ENCODE peak calls at places on chromosomes 3 and 15, in four cellular contexts. One of them, this sample, is unnamed.

GRCh38 chr3:164194842-164195241 is 883.5 kb downstream of the SI start:
- DNase-seq in HEK293T: no peak
- DNase-seq in HepG2: peak; percentile 1
- DNase-seq in K562: no peak
- DNase-seq in this sample: no peak

GRCh38 chr3:127136024-127136600 is 56.8 kb upstream of the PRR23E start:
- DNase-seq in HEK293T: no peak
- DNase-seq in HepG2: no peak
- DNase-seq in K562: no peak
- DNase-seq in this sample: no peak

GRCh38 chr15:64686130-64686735 is 89.2 kb downstream of the RBPMS2 start:
- DNase-seq in HEK293T: peak; percentile 37
- DNase-seq in HepG2: peak; percentile 45
- DNase-seq in K562: peak; percentile 68
- DNase-seq in this sample: no peak

GRCh38 chr15:29852201-29852600 is 29.9 kb upstream of the TJP1 start:
- DNase-seq in HEK293T: no peak
- DNase-seq in HepG2: no peak
- DNase-seq in K562: no peak
- DNase-seq in this sample: no peak

GRCh38 chr3:122151480-122151879 is 32.0 kb upstream of the CASR start:
- DNase-seq in HEK293T: no peak
- DNase-seq in HepG2: no peak
- DNase-seq in K562: no peak
- DNase-seq in this sample: no peak

GRCh38 chr3:112407214-112407887 is 74.4 kb downstream of the CD200 start:
- DNase-seq in HEK293T: no peak
- DNase-seq in HepG2: no peak
- DNase-seq in K562: no peak
- DNase-seq in this sample: no peak

GRCh38 chr3:10561942-10562565 is 56.7 kb upstream of the ATP2B2 start:
- DNase-seq in HEK293T: no peak
- DNase-seq in HepG2: no peak
- DNase-seq in K562: no peak
- DNase-seq in this sample: no peak

GRCh38 chr15:53786421-53786820 is 27.0 kb upstream of the WDR72 start:
- DNase-seq in HEK293T: no peak
- DNase-seq in HepG2: no peak
- DNase-seq in K562: no peak
- DNase-seq in this sample: no peak

GRCh38 chr3:127757979-127758378 is 64.3 kb downstream of the MGLL start:
- DNase-seq in HEK293T: no peak
- DNase-seq in HepG2: no peak
- DNase-seq in K562: no peak
- DNase-seq in this sample: no peak

GRCh38 chr3:157069406-157069805 is 90.5 kb downstream of the CCNL1 start:
- DNase-seq in HEK293T: no peak
- DNase-seq in HepG2: no peak
- DNase-seq in K562: no peak
- DNase-seq in this sample: no peak

GRCh38 chr15:89845305-89845893 is 30.7 kb upstream of the ANPEP start:
- DNase-seq in HEK293T: no peak
- DNase-seq in HepG2: peak; percentile 66
- DNase-seq in K562: no peak
- DNase-seq in this sample: no peak

GRCh38 chr3:122324871-122325323 is at the start of gene CSTA:
- DNase-seq in HEK293T: no peak
- DNase-seq in HepG2: no peak
- DNase-seq in K562: no peak
- DNase-seq in this sample: no peak

GRCh38 chr15:52324109-52324508 is 28.5 kb upstream of the MYO5C start:
- DNase-seq in HEK293T: no peak
- DNase-seq in HepG2: no peak
- DNase-seq in K562: no peak
- DNase-seq in this sample: no peak

GRCh38 chr3:11438636-11439035 is 166.4 kb downstream of the ATG7 start:
- DNase-seq in HEK293T: no peak
- DNase-seq in HepG2: no peak
- DNase-seq in K562: no peak
- DNase-seq in this sample: no peak

GRCh38 chr3:197088370-197088769 is 58.8 kb upstream of the MELTF start:
- DNase-seq in HEK293T: no peak
- DNase-seq in HepG2: no peak
- DNase-seq in K562: no peak
- DNase-seq in this sample: no peak

GRCh38 chr15:75921732-75922703 is 18.3 kb downstream of the FBXO22 start:
- DNase-seq in HEK293T: peak; percentile 30
- DNase-seq in HepG2: peak; percentile 51
- DNase-seq in K562: peak; percentile 84
- DNase-seq in this sample: peak; percentile 28

GRCh38 chr15:36831915-36832310 is 252.5 kb downstream of the CDIN1 start:
- DNase-seq in HEK293T: no peak
- DNase-seq in HepG2: no peak
- DNase-seq in K562: no peak
- DNase-seq in this sample: no peak

GRCh38 chr3:184993394-184993793 is 159.5 kb downstream of the C3orf70 start:
- DNase-seq in HEK293T: no peak
- DNase-seq in HepG2: no peak
- DNase-seq in K562: peak; percentile 7
- DNase-seq in this sample: no peak

GRCh38 chr3:67017211-67017610 is 19.1 kb downstream of the KBTBD8 start:
- DNase-seq in HEK293T: no peak
- DNase-seq in HepG2: peak; percentile 67
- DNase-seq in K562: peak; percentile 88
- DNase-seq in this sample: no peak

GRCh38 chr15:34709866-34710265 is 44.9 kb downstream of the GJD2 start:
- DNase-seq in HEK293T: no peak
- DNase-seq in HepG2: no peak
- DNase-seq in K562: no peak
- DNase-seq in this sample: no peak

GRCh38 chr3:168121175-168121853 is 25.6 kb upstream of the GOLIM4 start:
- DNase-seq in HEK293T: no peak
- DNase-seq in HepG2: no peak
- DNase-seq in K562: peak; percentile 51
- DNase-seq in this sample: no peak

GRCh38 chr3:78913711-78914110 is 854.1 kb downstream of the ROBO1 start:
- DNase-seq in HEK293T: no peak
- DNase-seq in HepG2: no peak
- DNase-seq in K562: no peak
- DNase-seq in this sample: no peak

GRCh38 chr3:163056874-163057497 is 1560.4 kb downstream of the OTOL1 start:
- DNase-seq in HEK293T: peak; percentile 42
- DNase-seq in HepG2: peak; percentile 41
- DNase-seq in K562: peak; percentile 58
- DNase-seq in this sample: peak; percentile 63

GRCh38 chr3:44029100-44029499 is 212.6 kb upstream of the TOPAZ1 start:
- DNase-seq in HEK293T: no peak
- DNase-seq in HepG2: no peak
- DNase-seq in K562: no peak
- DNase-seq in this sample: no peak

GRCh38 chr3:116059421-116060096 is 385.7 kb downstream of the LSAMP start:
- DNase-seq in HEK293T: peak; percentile 74
- DNase-seq in HepG2: peak; percentile 1
- DNase-seq in K562: peak; percentile 61
- DNase-seq in this sample: peak; percentile 34

GRCh38 chr3:194481103-194481502 is 5.7 kb downstream of the ATP13A3 start:
- DNase-seq in HEK293T: no peak
- DNase-seq in HepG2: no peak
- DNase-seq in K562: no peak
- DNase-seq in this sample: no peak

GRCh38 chr3:8954938-8955763 is 8.1 kb downstream of the RAD18 start:
- DNase-seq in HEK293T: no peak
- DNase-seq in HepG2: no peak
- DNase-seq in K562: peak; percentile 39
- DNase-seq in this sample: no peak

GRCh38 chr3:13416002-13416793 is 3.9 kb downstream of the NUP210 start:
- DNase-seq in HEK293T: no peak
- DNase-seq in HepG2: no peak
- DNase-seq in K562: no peak
- DNase-seq in this sample: peak; percentile 62

GRCh38 chr3:45215466-45215865 is 10.6 kb downstream of the TMEM158 start:
- DNase-seq in HEK293T: no peak
- DNase-seq in HepG2: no peak
- DNase-seq in K562: no peak
- DNase-seq in this sample: no peak

GRCh38 chr3:197042539-197042938 is 12.9 kb upstream of the MELTF start:
- DNase-seq in HEK293T: no peak
- DNase-seq in HepG2: no peak
- DNase-seq in K562: no peak
- DNase-seq in this sample: no peak

GRCh38 chr3:136266468-136266867 is 16.3 kb downstream of the PCCB start:
- DNase-seq in HEK293T: no peak
- DNase-seq in HepG2: peak; percentile 16
- DNase-seq in K562: no peak
- DNase-seq in this sample: no peak

GRCh38 chr3:70988111-70988510 is 595.4 kb downstream of the FOXP1 start:
- DNase-seq in HEK293T: no peak
- DNase-seq in HepG2: no peak
- DNase-seq in K562: no peak
- DNase-seq in this sample: no peak

GRCh38 chr15:57777034-57777433 is 70.5 kb downstream of the POLR2M start:
- DNase-seq in HEK293T: no peak
- DNase-seq in HepG2: no peak
- DNase-seq in K562: no peak
- DNase-seq in this sample: no peak
- TF ChIP-seq ELF4 in HEK293T: no peak
- TF ChIP-seq ELF4 in HepG2: no peak
- TF ChIP-seq ELF4 in K562: no peak
- TF ChIP-seq ELF4 in this sample: no peak

GRCh38 chr3:152356870-152357276 is 88.1 kb downstream of the MBNL1 start:
- DNase-seq in HEK293T: no peak
- DNase-seq in HepG2: no peak
- DNase-seq in K562: no peak
- DNase-seq in this sample: no peak

GRCh38 chr3:152360303-152360702 is 91.6 kb downstream of the MBNL1 start:
- DNase-seq in HEK293T: no peak
- DNase-seq in HepG2: no peak
- DNase-seq in K562: no peak
- DNase-seq in this sample: no peak

GRCh38 chr3:152359385-152360248 is 90.9 kb downstream of the MBNL1 start:
- DNase-seq in HEK293T: no peak
- DNase-seq in HepG2: no peak
- DNase-seq in K562: no peak
- DNase-seq in this sample: no peak

GRCh38 chr3:152355744-152356665 is 87.3 kb downstream of the MBNL1 start:
- DNase-seq in HEK293T: no peak
- DNase-seq in HepG2: no peak
- DNase-seq in K562: no peak
- DNase-seq in this sample: no peak

DNA sequence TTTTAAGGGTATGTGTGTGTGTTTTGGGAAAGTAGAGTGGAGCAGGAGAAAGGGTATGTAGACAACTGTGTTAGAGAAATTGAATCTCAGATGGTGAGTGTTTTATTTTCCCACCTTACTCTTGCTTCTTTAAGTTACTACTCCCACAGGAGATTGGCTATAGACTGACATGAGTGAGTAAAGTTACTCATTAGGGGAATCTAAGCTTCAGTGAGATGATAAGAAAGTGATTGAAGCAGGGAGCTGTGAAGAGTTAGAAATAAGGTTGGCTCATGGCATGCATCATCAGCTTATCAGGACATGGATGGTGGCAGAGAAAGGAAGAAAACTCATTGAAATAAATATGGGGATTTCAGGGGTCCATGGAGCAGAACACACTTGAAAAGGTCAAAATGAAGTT is 88.9 kb downstream of the MBNL1 start:
- DNase-seq in HEK293T: no peak
- DNase-seq in HepG2: no peak
- DNase-seq in K562: no peak
- DNase-seq in this sample: no peak
- TF ChIP-seq ELF4 in HEK293T: no peak
- TF ChIP-seq ELF4 in HepG2: no peak
- TF ChIP-seq ELF4 in K562: no peak
- TF ChIP-seq ELF4 in this sample: no peak

DNA sequence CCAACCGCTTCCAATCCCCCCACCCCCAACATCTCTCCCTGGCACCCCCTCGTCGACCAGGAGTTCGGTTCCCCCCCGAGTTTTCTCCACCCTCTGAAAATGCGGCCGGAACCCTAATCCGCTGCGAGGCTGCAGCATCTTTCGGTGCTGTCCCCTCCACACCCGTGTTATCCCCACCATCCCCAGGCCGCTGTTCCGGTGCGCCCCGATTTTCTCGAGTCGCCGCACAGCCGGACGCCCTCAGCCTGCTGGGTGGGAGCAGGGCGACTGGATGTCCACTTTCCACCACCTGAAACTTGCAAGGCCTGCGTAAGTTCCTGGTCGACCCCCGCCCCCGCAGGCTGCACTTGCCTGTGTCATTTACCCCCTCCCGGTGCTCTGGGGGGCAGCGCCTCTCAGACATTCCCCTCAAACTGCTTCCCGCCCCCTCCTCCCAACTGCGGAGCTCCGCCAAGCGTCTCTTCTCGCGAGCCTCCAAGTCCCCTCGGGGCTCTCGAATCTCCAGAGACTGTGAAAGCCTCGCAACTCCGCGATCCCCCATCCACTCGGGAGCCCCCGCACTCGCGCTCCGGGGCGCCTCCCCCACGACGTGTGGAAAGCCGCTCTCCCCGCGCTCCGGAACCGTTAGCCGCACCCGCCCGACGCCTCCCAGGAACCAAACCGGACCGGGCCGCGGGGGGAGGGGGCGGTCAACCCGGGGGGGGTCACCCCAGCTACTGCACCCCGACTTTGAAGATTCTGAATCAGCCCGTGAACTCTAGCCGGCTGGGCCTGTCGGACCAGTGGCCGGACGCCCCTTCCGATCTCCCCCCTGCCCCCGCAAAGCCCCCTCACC is 566 bp downstream of the ETV5 start:
- DNase-seq in HEK293T: peak; percentile 24
- DNase-seq in HepG2: peak; percentile 59
- DNase-seq in K562: peak; percentile 63
- DNase-seq in this sample: peak; percentile 77
- TF ChIP-seq ELF4 in HEK293T: no peak
- TF ChIP-seq ELF4 in HepG2: no peak
- TF ChIP-seq ELF4 in K562: no peak
- TF ChIP-seq ELF4 in this sample: no peak

DNA sequence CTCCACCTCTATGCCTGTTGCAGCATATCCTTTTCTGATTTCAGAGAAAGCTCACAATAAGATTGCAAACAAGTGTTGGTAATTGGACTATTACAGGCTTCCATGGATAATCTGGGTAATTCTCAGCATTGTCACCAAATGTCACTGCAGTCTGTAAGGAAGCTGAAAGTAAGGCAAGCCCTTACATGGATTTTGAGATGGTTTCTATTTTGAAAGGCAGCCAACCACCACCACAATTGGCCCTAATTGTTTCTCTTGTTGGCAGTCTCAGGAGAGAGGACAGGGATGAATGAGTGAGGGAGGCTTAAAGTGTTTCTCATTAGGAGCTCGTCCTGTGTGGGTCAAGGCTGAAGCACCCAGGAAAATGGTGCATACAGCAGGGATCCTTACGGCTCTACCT is 879.9 kb downstream of the TUSC7 start:
- DNase-seq in HEK293T: no peak
- DNase-seq in HepG2: no peak
- DNase-seq in K562: no peak
- DNase-seq in this sample: no peak
- TF ChIP-seq ELF4 in HEK293T: no peak
- TF ChIP-seq ELF4 in HepG2: no peak
- TF ChIP-seq ELF4 in K562: no peak
- TF ChIP-seq ELF4 in this sample: no peak